ENCODE peak calls at places on chromosomes 13 and 19, in nine cellular contexts. Y, C, L, V, B, P, D, I and A are unnamed samples.

GRCh38 chr13:95191821-95192220 is 109.4 kb downstream of the ABCC4 start:
- DNase-seq in L (peak), B (peak), V (peak), P (peak), Y (peak), C (peak), I (peak), D (peak), A (peak)

GRCh38 chr19:14369399-14370168 is 11.7 kb upstream of the ADGRE5 start:
- DNase-seq in D (peak), B (no peak), P (no peak), Y (no peak), I (peak), C (no peak), V (peak), L (no peak), A (no peak)

GRCh38 chr13:106446011-106446410 is 89.5 kb downstream of the EFNB2 start:
- DNase-seq in Y (no peak), P (no peak), L (no peak), I (no peak), V (no peak), C (no peak), B (no peak), D (peak), A (no peak)

GRCh38 chr19:7918615-7919421 is 1.3 kb upstream of the SNAPC2 start:
- DNase-seq in I (no peak), L (no peak), C (no peak), Y (no peak), B (peak), V (no peak), D (no peak), P (no peak), A (no peak)

GRCh38 chr13:113145496-113145895 is 13.0 kb upstream of the PROZ start:
- DNase-seq in P (no peak), D (no peak), Y (no peak), L (no peak), B (no peak), V (no peak), I (no peak), C (no peak), A (no peak)

GRCh38 chr13:94708031-94708571 is 4.2 kb downstream of the SOX21 start:
- DNase-seq in B (no peak), P (no peak), D (peak), C (no peak), I (no peak), Y (no peak), V (no peak), L (no peak), A (no peak)

GRCh38 chr13:110960219-110960618 is 45.4 kb upstream of the ANKRD10 start:
- DNase-seq in B (no peak), Y (no peak), I (no peak), L (no peak), V (no peak), C (no peak), D (no peak), P (no peak), A (no peak)

GRCh38 chr13:106649495-106649894 is 81.6 kb upstream of the ARGLU1 start:
- DNase-seq in C (no peak), B (no peak), D (peak), V (no peak), Y (no peak), P (no peak), L (no peak), I (no peak), A (no peak)

GRCh38 chr13:26693749-26694463 is 66.7 kb downstream of the GPR12 start:
- DNase-seq in L (no peak), I (no peak), Y (no peak), C (no peak), D (no peak), V (no peak), P (no peak), B (no peak), A (no peak)

GRCh38 chr19:46648070-46648960 is 12.3 kb upstream of the GNG8 start:
- DNase-seq in V (no peak), Y (no peak), I (peak), D (no peak), P (no peak), B (no peak), C (no peak), L (no peak), A (no peak)
- H3K4me3 ChIP-seq in V (no peak), Y (no peak), I (no peak), D (no peak), P (no peak), B (no peak), C (peak), L (no peak), A (no peak)

DNA sequence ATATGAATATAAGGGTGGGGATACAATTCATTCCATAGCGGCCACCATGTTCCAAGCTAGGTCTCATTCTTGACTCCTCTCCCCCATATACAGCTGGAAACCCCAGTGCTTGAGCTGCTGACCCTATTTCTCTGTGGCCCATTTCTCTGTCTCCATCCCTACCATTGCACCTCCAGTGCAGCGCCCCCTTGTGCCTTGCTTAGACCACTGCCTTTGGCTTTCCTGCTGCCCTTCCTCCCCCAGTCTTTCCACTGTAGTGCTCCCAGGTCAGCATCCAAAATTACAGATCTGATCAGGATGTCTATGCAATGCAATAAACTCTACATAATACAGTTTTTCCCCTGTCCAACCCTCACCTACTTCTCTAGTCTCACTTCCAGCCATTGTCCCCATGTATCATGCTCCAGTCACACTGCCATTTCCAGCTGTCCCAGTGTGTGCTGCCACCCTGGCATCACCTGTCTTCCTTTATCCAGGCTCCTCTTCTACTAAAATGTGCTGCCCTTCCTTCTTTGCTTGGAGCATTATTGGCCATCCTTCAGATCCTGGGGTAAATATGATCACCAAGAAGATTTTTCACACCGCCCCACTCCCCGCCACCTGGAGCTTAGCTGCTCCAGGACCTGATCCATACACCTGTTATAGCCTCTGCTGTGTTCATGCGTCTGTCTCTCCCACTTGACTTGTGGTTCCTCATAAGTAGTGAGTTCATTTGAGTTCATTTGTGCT is 199.4 kb upstream of the IPO5 start:
- DNase-seq in V (no peak), P (no peak), C (no peak), Y (no peak), D (no peak), B (no peak), L (no peak), I (no peak), A (no peak)
- TF ChIP-seq CTCF in V (peak), P (no peak), C (peak), Y (peak), D (peak), B (no peak), L (no peak), I (no peak), A (no peak)

DNA sequence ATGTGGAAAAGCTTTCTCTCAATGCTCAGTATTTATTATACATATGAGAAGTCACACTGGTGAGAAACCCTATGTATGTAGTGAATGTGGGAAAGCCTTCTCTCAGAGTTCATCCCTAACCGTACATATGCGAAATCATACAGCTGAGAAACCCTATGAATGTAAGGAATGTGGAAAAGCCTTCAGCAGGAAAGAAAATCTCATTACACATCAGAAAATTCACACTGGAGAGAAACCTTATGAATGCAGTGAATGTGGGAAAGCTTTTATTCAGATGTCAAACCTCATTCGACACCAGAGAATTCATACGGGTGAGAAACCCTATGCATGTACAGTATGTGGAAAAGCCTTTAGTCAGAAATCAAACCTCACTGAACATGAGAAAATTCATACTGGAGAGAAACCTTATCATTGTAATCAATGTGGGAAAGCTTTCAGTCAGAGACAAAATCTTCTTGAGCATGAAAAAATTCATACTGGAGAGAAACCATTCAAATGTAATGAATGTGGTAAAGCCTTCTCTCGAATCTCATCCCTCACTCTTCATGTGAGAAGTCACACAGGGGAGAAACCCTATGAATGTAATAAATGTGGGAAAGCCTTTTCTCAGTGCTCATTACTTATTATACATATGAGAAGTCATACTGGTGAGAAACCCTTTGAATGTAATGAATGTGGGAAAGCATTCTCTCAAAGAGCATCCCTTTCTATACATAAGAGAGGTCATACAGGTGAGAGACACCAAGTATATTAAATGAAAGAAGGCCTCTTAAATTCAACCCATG is 34.4 kb downstream of the ZNF568 start:
- DNase-seq in C (no peak), L (no peak), Y (no peak), D (no peak), I (no peak), P (no peak), V (no peak), B (no peak), A (no peak)
- H3K4me3 ChIP-seq in C (no peak), L (no peak), Y (no peak), D (no peak), I (no peak), P (no peak), V (no peak), B (no peak), A (no peak)

GRCh38 chr19:35885225-35885624 is 15.1 kb downstream of the NFKBID start:
- DNase-seq in I (no peak), Y (no peak), C (no peak), P (no peak), D (no peak), B (no peak), V (no peak), L (no peak), A (no peak)

GRCh38 chr19:35879068-35879467 is 10.7 kb downstream of the APLP1 start:
- DNase-seq in L (no peak), I (no peak), V (no peak), Y (no peak), C (no peak), B (no peak), P (no peak), D (no peak), A (no peak)

GRCh38 chr19:35883920-35884319 is 15.5 kb downstream of the APLP1 start:
- DNase-seq in P (no peak), B (no peak), L (no peak), C (no peak), Y (no peak), I (no peak), V (no peak), D (no peak), A (no peak)

GRCh38 chr19:35879770-35880317 is 11.5 kb downstream of the APLP1 start:
- DNase-seq in Y (peak), I (peak), P (peak), B (peak), C (peak), L (peak), V (peak), D (peak), A (peak)

DNA sequence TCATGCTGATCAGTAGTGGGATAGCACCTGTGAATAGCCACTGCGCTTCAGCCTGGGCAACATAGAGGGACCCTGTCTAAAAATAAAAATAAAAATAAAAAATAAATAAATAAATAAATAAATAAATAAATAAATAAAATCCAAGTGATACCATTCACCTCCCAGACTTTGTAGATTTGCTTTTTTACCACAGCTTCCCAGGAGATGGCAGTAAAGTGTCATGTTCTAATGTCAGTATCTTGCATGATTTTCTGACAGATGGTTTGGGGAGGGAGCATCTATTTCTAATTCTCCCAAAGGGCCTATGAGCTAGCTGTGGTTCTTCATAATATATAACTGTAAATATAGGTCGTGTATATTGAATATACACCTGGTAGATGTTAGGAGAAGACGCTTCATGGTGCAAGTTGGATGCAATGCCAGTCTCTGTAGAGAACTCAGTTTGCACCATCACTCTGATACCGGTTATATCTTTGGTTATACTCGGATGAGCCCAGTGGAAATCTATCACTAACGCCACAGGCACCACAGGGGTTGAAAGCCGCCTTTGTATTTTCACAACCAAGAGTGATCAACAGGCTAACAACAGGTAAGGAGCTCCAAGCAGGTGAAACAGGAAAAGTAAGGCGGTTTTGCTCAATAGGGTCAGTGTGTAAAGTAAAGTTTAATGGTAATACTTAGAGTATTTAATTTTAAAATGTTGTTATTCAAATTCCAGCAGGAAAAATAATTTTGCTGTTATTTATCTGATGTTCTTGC is 13.9 kb downstream of the APLP1 start:
- DNase-seq in Y (peak), B (no peak), C (no peak), L (no peak), D (peak), P (peak), I (peak), V (peak), A (peak)
- TF ChIP-seq CTCF in Y (peak), B (peak), C (no peak), L (peak), D (peak), P (peak), I (peak), V (peak), A (peak)

DNA sequence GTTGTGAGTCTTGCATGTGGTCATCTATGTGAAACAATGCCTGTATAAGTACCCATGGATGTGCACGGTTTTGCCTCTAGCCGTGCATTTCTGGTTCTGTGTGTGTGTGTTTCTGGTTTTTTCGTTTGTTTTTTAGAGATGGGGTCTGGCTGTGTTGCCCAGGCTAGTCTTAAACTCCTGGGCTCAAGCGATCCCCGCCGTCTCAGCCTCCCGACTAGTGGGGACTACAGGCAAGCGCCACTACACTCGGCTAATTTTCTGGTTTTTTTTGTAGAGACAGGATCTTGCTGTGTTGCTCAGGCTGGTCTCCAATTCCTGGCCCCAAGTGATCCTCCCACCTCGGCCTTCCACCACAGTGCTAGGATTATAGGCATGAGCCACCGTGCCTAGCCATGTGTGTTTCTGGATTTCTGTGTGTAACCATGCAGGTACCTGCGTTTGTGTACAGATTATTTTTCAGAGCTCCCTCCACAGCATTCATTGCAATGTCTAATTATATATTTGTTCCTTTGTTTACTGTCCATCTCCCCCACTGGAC is 15.9 kb upstream of the FOSB start:
- DNase-seq in C (no peak), Y (no peak), I (no peak), D (no peak), P (no peak), B (no peak), V (no peak), L (no peak), A (no peak)
- H3K4me3 ChIP-seq in C (no peak), Y (no peak), I (no peak), D (no peak), P (no peak), B (no peak), V (no peak), L (no peak), A (no peak)